ENCODE peak calls at places on chromosomes 3 and 15, in four cellular contexts. One of them, this sample, is unnamed.

GRCh38 chr3:193929373-193929772 is 206.6 kb upstream of the HES1 start:
- DNase-seq in ovary: no peak
- DNase-seq in testis: no peak
- DNase-seq in uterus: no peak
- DNase-seq in this sample: no peak

GRCh38 chr15:31801152-31801551 is 229.2 kb upstream of the CHRNA7 start:
- DNase-seq in ovary: peak; percentile 33
- DNase-seq in testis: peak; percentile 30
- DNase-seq in uterus: no peak
- DNase-seq in this sample: no peak

GRCh38 chr15:93045191-93045785 is 43.7 kb downstream of the RGMA start:
- DNase-seq in ovary: no peak
- DNase-seq in testis: no peak
- DNase-seq in uterus: no peak
- DNase-seq in this sample: no peak

GRCh38 chr3:114464548-114464947 is 170.7 kb downstream of the TIGIT start:
- DNase-seq in ovary: no peak
- DNase-seq in testis: no peak
- DNase-seq in uterus: no peak
- DNase-seq in this sample: no peak

GRCh38 chr15:98776607-98777281 is 128.4 kb downstream of the IGF1R start:
- DNase-seq in ovary: peak; percentile 80
- DNase-seq in testis: peak; percentile 86
- DNase-seq in uterus: no peak
- DNase-seq in this sample: no peak

GRCh38 chr15:52762621-52763020 is 27.5 kb downstream of the ONECUT1 start:
- DNase-seq in ovary: no peak
- DNase-seq in testis: no peak
- DNase-seq in uterus: no peak
- DNase-seq in this sample: no peak

GRCh38 chr3:190217081-190217480 is 96.4 kb upstream of the P3H2 start:
- DNase-seq in ovary: no peak
- DNase-seq in testis: no peak
- DNase-seq in uterus: no peak
- DNase-seq in this sample: no peak

GRCh38 chr3:16205156-16205870 is 30.8 kb downstream of the GALNT15 start:
- DNase-seq in ovary: no peak
- DNase-seq in testis: no peak
- DNase-seq in uterus: no peak
- DNase-seq in this sample: no peak

GRCh38 chr3:194961555-194961954 is 275.9 kb downstream of the FAM43A start:
- DNase-seq in ovary: no peak
- DNase-seq in testis: no peak
- DNase-seq in uterus: no peak
- DNase-seq in this sample: no peak

DNA sequence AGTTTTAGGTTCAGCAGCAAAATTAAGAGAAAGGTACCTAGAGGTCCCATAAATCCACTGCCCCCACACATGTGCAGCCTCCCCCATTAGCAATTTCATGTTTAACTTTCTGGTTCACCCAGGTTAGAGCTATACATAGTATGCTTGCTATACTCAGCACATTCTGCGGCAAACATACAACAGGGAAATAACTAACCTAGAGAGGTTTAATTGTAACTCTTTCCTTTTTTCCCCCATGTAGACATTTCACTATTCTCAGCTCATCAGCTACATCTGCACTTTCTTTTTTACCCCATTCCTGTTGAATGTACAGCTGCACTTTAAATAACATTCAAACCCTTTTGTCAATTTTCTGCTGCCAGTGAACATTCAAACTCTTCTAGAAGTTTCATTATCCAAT is 21.1 kb downstream of the TFRC start:
- DNase-seq in ovary: no peak
- DNase-seq in testis: no peak
- DNase-seq in uterus: no peak
- DNase-seq in this sample: no peak
- TF ChIP-seq POLR2A in ovary: no peak
- TF ChIP-seq POLR2A in testis: no peak
- TF ChIP-seq POLR2A in uterus: no peak
- TF ChIP-seq POLR2A in this sample: no peak

GRCh38 chr3:30221622-30222021 is 384.8 kb upstream of the TGFBR2 start:
- DNase-seq in ovary: no peak
- DNase-seq in testis: no peak
- DNase-seq in uterus: no peak
- DNase-seq in this sample: no peak
- H3K4me3 ChIP-seq in ovary: no peak overlapping the region
- H3K4me3 ChIP-seq in testis: no peak overlapping the region
- H3K4me3 ChIP-seq in uterus: no peak overlapping the region
- H3K4me3 ChIP-seq in this sample: no peak overlapping the region

GRCh38 chr3:113210608-113211369 is 568 bp upstream of the BOC start:
- DNase-seq in ovary: peak; percentile 57
- DNase-seq in testis: peak; percentile 56
- DNase-seq in uterus: peak; percentile 73
- DNase-seq in this sample: no peak
- H3K4me1 ChIP-seq in ovary: peaks cover 4% of the 10 kb centered on the region
- H3K4me1 ChIP-seq in testis: no peaks in the 10 kb centered on the region
- H3K4me1 ChIP-seq in uterus: no peaks in the 10 kb centered on the region
- H3K4me1 ChIP-seq in this sample: peaks cover 7% of the 10 kb centered on the region

GRCh38 chr3:130894130-130894872 is 417 bp downstream of the ATP2C1 start:
- DNase-seq in ovary: peak; percentile 60
- DNase-seq in testis: peak; percentile 57
- DNase-seq in uterus: peak; percentile 39
- DNase-seq in this sample: peak; percentile 44
- TF ChIP-seq POLR2A in ovary: no peak
- TF ChIP-seq POLR2A in testis: no peak
- TF ChIP-seq POLR2A in uterus: no peak
- TF ChIP-seq POLR2A in this sample: no peak

GRCh38 chr15:67067930-67068542 is 2.6 kb downstream of the SMAD3 start:
- DNase-seq in ovary: no peak
- DNase-seq in testis: no peak
- DNase-seq in uterus: no peak
- DNase-seq in this sample: no peak

GRCh38 chr15:67067161-67067853 is 1.9 kb downstream of the SMAD3 start:
- DNase-seq in ovary: peak; percentile 35
- DNase-seq in testis: no peak
- DNase-seq in uterus: peak; percentile 36
- DNase-seq in this sample: no peak

GRCh38 chr15:67070150-67070549 is 4.7 kb downstream of the SMAD3 start:
- DNase-seq in ovary: no peak
- DNase-seq in testis: no peak
- DNase-seq in uterus: no peak
- DNase-seq in this sample: no peak

GRCh38 chr15:67070892-67071664 is 5.7 kb downstream of the SMAD3 start:
- DNase-seq in ovary: no peak
- DNase-seq in testis: no peak
- DNase-seq in uterus: no peak
- DNase-seq in this sample: no peak

GRCh38 chr15:67068724-67069400 is 3.5 kb downstream of the SMAD3 start:
- DNase-seq in ovary: no peak
- DNase-seq in testis: no peak
- DNase-seq in uterus: no peak
- DNase-seq in this sample: no peak
- H3K4me3 ChIP-seq in ovary: peak overlapping the region; percentile 76
- H3K4me3 ChIP-seq in testis: no peak overlapping the region
- H3K4me3 ChIP-seq in uterus: no peak overlapping the region
- H3K4me3 ChIP-seq in this sample: peak overlapping the region; percentile 83